ENCODE peak calls at places on chromosome 1, in nine cellular contexts. J, H, M, T, G, P, S, B and A are unnamed samples.

GRCh38 chr1:82578086-82578726 is 777.5 kb downstream of the ADGRL2 start:
- DNase-seq in J (no peak), H (no peak), M (no peak), T (no peak), G (no peak), P (no peak), S (no peak), B (no peak), A (no peak)

GRCh38 chr1:41521766-41522165 is 37.3 kb upstream of the EDN2 start:
- DNase-seq in J (peak), H (no peak), M (no peak), T (no peak), G (no peak), P (peak), S (no peak), B (no peak), A (no peak)

GRCh38 chr1:6148497-6149241 is 31.5 kb downstream of the CHD5 start:
- DNase-seq in J (peak), H (peak), M (peak), T (peak), G (peak), P (peak), S (peak), B (no peak), A (no peak)

GRCh38 chr1:151574575-151575529 is 34.7 kb downstream of the TUFT1 start:
- DNase-seq in J (no peak), H (peak), M (peak), T (peak), G (no peak), P (no peak), S (no peak), B (no peak), A (no peak)

GRCh38 chr1:117173711-117174110 is 37.0 kb downstream of the VTCN1 start:
- DNase-seq in J (no peak), H (no peak), M (no peak), T (no peak), G (no peak), P (no peak), S (no peak), B (no peak), A (no peak)

GRCh38 chr1:153430561-153430960 is 14.2 kb downstream of the S100A7A start:
- DNase-seq in J (no peak), H (no peak), M (no peak), T (no peak), G (no peak), P (no peak), S (no peak), B (no peak), A (no peak)

GRCh38 chr1:67429011-67429527 is 1.1 kb downstream of the SERBP1 start:
- DNase-seq in J (peak), H (no peak), M (no peak), T (peak), G (peak), P (peak), S (no peak), B (no peak), A (peak)

GRCh38 chr1:182520746-182521145 is 68.3 kb downstream of the RNASEL start:
- DNase-seq in J (no peak), H (no peak), M (no peak), T (no peak), G (no peak), P (no peak), S (no peak), B (no peak), A (no peak)

GRCh38 chr1:6004412-6005123 is 12.3 kb upstream of the NPHP4 start:
- DNase-seq in J (no peak), H (no peak), M (no peak), T (no peak), G (no peak), P (no peak), S (peak), B (peak), A (peak)

GRCh38 chr1:178493301-178493741 is 3.4 kb downstream of the CLEC20A start:
- DNase-seq in J (no peak), H (no peak), M (no peak), T (no peak), G (no peak), P (no peak), S (no peak), B (no peak), A (no peak)

GRCh38 chr1:116268211-116268610 is 104.8 kb upstream of the ATP1A1 start:
- DNase-seq in J (no peak), H (peak), M (no peak), T (peak), G (no peak), P (no peak), S (peak), B (no peak), A (no peak)

GRCh38 chr1:165520646-165521045 is 23.2 kb upstream of the LRRC52 start:
- DNase-seq in J (no peak), H (no peak), M (no peak), T (no peak), G (no peak), P (no peak), S (no peak), B (no peak), A (no peak)

DNA sequence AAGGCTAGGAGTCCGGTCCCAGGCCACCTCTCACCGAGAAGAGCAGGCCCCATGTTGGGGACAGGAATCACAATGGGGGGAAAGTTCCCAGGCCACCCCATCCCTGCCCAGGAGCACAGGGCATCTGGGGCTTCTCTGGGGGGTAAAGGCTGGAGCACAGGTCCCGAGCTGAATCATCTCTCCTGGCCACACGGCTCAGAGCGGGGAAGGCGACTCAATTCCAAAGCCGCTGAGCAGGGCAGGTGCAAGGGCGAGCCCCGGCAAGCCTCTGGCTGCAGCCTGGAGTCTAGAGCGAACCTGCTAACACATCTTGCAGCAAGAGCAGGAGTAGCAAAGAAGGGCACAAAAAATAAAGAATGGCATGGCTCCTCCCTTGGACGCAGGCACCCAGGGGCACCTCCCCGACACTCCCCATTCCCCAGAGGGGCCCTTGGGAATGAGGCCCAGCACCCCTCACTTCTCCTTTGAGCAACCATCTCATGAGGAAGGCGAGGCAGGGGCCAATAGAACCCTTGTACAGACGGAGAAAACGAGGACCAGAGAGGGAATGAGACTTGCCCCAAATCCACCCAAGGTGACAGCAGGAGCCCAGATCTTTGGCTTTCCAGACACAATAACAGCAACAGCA is 20.6 kb upstream of the ALDH4A1 start:
- DNase-seq in J (no peak), H (no peak), M (no peak), T (peak), G (no peak), P (no peak), S (no peak), B (no peak), A (no peak)
- H3K27ac ChIP-seq in J (peak), H (peak), M (peak), T (peak), G (peak), P (no peak), S (peak), B (peak), A (peak)

GRCh38 chr1:7962636-7963377 is 1.3 kb downstream of the PARK7 start:
- DNase-seq in J (no peak), H (no peak), M (no peak), T (no peak), G (no peak), P (no peak), S (no peak), B (no peak), A (no peak)
- H3K4me3 ChIP-seq in J (peak), H (peak), M (peak), T (peak), G (peak), P (peak), S (peak), B (peak), A (peak)

DNA sequence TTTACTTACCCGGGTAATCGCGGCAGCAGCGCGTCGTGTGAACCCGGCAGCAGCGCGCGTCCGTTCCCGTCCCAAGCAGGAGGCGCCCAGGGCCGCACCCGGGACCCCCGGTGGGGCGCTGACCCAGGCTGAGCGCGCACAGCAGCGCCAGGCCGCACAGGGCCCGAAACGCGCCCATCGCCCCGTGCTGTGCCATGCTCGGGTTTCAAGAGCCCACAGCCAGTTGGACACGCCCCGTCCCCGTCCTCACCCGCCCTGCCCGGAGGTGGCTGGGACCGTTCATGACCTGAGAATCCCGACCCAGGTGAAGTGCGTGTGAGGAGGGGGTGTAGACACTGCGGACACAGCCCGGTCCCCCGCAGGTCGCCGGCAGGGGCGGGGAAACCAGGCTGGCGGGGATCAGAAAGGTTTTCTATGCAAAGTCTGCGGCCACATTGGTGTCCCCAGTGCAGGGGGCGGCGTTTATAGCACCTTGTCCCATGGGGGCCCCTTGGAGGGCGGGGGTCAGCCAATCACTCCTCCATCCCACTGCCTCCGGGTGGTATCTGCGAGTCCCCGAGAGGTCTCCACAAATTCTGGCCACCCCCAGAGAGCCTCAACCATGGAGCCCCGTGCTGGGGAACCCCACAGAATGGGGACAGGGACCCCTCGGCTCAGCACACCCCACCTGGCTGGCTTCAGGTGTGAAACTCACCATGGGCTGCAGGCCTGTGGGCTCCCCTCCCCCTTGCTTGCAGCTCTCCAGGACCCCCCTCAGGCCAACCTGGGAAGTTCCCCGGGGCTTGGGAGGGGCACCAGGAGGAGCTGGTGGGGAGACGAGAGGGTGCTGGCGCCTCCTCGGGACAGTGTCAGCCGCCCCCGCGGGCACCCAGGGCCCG is at the start of gene TNFRSF18:
- DNase-seq in J (peak), H (no peak), M (peak), T (peak), G (no peak), P (peak), S (no peak), B (no peak), A (no peak)
- H3K27ac ChIP-seq in J (no peak), H (no peak), M (peak), T (no peak), G (peak), P (no peak), S (no peak), B (no peak), A (no peak)

GRCh38 chr1:203797216-203797615 is 1.8 kb downstream of the ZBED6 start:
- DNase-seq in J (no peak), H (no peak), M (no peak), T (no peak), G (no peak), P (no peak), S (no peak), B (no peak), A (no peak)
- H3K4me3 ChIP-seq in J (peak), H (peak), M (peak), T (peak), G (peak), P (peak), S (no peak), B (peak), A (peak)

GRCh38 chr1:212971312-212971711 is 21.0 kb downstream of the VASH2 start:
- DNase-seq in J (no peak), H (no peak), M (no peak), T (no peak), G (no peak), P (no peak), S (peak), B (no peak), A (no peak)

GRCh38 chr1:212970085-212970484 is 19.7 kb downstream of the VASH2 start:
- DNase-seq in J (no peak), H (no peak), M (no peak), T (no peak), G (no peak), P (no peak), S (peak), B (no peak), A (no peak)

GRCh38 chr1:212966619-212967018 is 16.3 kb downstream of the VASH2 start:
- DNase-seq in J (no peak), H (no peak), M (no peak), T (no peak), G (no peak), P (no peak), S (peak), B (no peak), A (no peak)

GRCh38 chr1:212968385-212968863 is 18.1 kb downstream of the VASH2 start:
- DNase-seq in J (no peak), H (no peak), M (no peak), T (no peak), G (no peak), P (no peak), S (no peak), B (no peak), A (no peak)

DNA sequence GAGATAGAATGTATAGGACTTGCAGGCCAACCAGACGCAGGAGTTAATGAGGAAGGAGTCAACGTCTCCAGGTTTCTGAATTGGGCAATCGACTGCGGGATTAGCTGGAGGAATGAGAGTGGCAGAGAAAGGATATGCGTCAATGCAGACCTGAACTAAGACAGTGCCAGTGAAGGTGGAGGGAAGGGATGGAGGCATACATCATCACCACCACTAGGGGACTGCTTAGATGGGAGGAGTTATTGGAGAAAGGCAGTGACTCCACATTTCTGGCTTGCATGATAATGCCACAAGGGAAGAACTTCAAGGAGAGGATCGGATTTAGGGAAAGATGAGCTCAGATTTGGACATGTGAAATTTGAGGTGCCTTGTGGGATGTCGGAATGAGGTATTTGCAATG is 17.4 kb downstream of the VASH2 start:
- DNase-seq in J (no peak), H (peak), M (peak), T (peak), G (no peak), P (peak), S (peak), B (no peak), A (no peak)
- H3K27ac ChIP-seq in J (no peak), H (no peak), M (no peak), T (no peak), G (no peak), P (no peak), S (no peak), B (no peak), A (no peak)

DNA sequence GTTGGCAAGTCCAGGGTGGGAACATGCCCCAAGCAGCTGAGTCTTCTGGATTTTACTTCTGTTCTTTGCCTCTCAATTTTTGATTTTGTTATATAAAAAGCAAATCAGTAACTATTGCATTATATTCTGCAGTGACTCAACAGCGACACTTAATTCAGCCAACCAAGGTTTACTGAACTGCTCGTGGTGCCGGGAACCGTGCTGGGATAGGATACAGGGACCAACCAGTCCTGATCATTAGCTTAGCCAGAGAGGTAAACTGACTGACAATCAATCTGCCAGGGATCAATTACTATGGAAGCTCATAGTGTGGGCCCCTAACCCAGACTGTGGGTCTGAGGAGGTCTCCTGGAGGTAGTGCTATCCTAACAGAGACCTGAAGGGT is 68.4 kb upstream of the ZNF281 start:
- DNase-seq in J (no peak), H (no peak), M (no peak), T (no peak), G (no peak), P (no peak), S (no peak), B (no peak), A (no peak)
- H3K4me3 ChIP-seq in J (no peak), H (no peak), M (no peak), T (peak), G (no peak), P (no peak), S (no peak), B (no peak), A (no peak)

DNA sequence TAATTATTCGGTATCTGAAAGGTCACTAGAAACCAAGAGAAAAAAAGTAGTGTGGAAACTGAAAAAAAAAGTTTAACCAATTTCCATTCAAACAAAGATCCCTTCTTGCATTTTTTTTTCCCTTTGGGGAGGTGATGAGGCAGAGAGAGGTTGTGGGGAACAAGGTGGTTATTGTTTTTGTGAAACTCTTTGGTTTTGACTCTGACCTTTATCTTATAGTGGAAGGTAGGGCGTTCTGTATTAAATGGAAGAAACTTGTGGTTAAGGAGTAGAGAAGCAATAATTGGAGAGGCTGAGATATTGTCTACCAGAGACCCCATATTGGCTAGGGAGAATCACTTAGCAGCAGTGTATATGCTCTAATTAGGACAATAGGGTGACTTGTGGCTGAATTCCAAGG is 103.2 kb downstream of the FASLG start:
- DNase-seq in J (no peak), H (no peak), M (no peak), T (no peak), G (no peak), P (no peak), S (no peak), B (no peak), A (no peak)
- H3K27ac ChIP-seq in J (no peak), H (no peak), M (no peak), T (no peak), G (no peak), P (no peak), S (no peak), B (no peak), A (no peak)

GRCh38 chr1:156001021-156001681 is 19.6 kb downstream of the SSR2 start:
- DNase-seq in J (no peak), H (no peak), M (no peak), T (no peak), G (no peak), P (no peak), S (no peak), B (no peak), A (no peak)

GRCh38 chr1:156001682-156002171 is 19.0 kb downstream of the SSR2 start:
- DNase-seq in J (no peak), H (no peak), M (no peak), T (peak), G (no peak), P (no peak), S (no peak), B (no peak), A (no peak)

GRCh38 chr1:156006666-156007376 is 13.9 kb downstream of the SSR2 start:
- DNase-seq in J (peak), H (no peak), M (no peak), T (peak), G (no peak), P (no peak), S (no peak), B (no peak), A (no peak)

GRCh38 chr1:156002182-156002911 is 18.4 kb downstream of the SSR2 start:
- DNase-seq in J (no peak), H (no peak), M (no peak), T (peak), G (no peak), P (no peak), S (no peak), B (no peak), A (no peak)

DNA sequence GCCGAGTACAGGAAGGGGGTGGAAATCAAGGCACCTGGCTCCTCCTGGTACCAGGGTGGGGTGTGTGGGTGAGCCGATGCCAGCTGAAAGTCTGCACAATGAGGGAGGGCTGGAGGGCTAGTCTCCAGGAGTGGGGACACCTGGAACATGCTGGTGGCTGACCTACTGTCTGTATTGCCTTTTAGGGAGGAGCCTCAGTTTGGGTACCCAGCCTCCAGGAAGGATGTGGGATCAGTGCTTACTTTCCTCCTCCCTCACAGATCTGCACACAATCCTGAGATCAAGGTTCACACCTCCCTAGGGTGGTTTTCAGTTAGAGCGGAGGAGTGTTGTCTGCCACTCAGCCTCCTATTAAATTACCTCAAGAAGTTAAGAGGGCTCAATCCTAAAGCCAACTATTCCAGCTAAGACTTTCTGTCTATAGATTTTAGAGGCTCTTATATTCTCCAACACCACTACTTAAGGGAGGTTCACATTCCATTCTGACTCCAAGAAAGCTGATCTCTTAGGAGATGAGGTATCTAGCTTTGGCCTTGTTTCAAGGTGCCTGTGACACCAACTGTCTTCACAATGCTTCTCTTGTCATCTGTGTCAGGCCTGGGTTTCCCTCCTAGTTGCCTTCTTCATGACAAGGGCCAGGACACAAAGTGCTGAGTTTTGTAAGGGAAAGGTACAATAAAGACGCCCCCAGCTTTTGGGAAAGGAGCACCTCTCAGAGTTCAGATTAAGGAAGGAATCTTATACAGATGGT is 15.7 kb downstream of the SSR2 start:
- DNase-seq in J (peak), H (no peak), M (no peak), T (no peak), G (no peak), P (no peak), S (no peak), B (no peak), A (no peak)
- H3K4me3 ChIP-seq in J (no peak), H (no peak), M (no peak), T (no peak), G (no peak), P (no peak), S (no peak), B (no peak), A (no peak)